ENCODE peak calls at places on chromosome 2, in four cellular contexts. S, Q, Z and W are unnamed samples.
A peak's percentile ranks its signal among the peaks of the same experiment; 100 is the strongest.

GRCh38 chr2:136407113-136407951 is 289.4 kb upstream of the CXCR4 start:
- DNase-seq in S (no peak), Q (peak; percentile 29), Z (peak; percentile 2), W (no peak)

GRCh38 chr2:7927694-7928093 is 754.2 kb upstream of the ID2 start:
- DNase-seq in S (no peak), Q (no peak), Z (no peak), W (no peak)

GRCh38 chr2:9152975-9153402 is 53.6 kb upstream of the ASAP2 start:
- DNase-seq in S (no peak), Q (no peak), Z (no peak), W (no peak)

GRCh38 chr2:98903064-98903355 is 33.0 kb downstream of the CRACDL start:
- DNase-seq in S (no peak), Q (no peak), Z (no peak), W (no peak)

GRCh38 chr2:234044157-234044556 is 6.3 kb upstream of the SPP2 start:
- DNase-seq in S (no peak), Q (no peak), Z (no peak), W (no peak)

GRCh38 chr2:68768461-68768860 is 33.9 kb downstream of the ARHGAP25 start:
- DNase-seq in S (no peak), Q (no peak), Z (no peak), W (no peak)

GRCh38 chr2:119531292-119531691 is 7.0 kb upstream of the SCTR start:
- DNase-seq in S (no peak), Q (no peak), Z (peak; percentile 89), W (no peak)

GRCh38 chr2:202237787-202238233 is 587 bp downstream of the SUMO1 start:
- DNase-seq in S (peak; percentile 24), Q (no peak), Z (peak; percentile 66), W (peak; percentile 23)

GRCh38 chr2:59754336-59754735 is 799.1 kb downstream of the BCL11A start:
- DNase-seq in S (no peak), Q (peak; percentile 50), Z (peak; percentile 73), W (no peak)

GRCh38 chr2:66960161-66960560 is 437.0 kb upstream of the ETAA1 start:
- DNase-seq in S (no peak), Q (no peak), Z (peak; percentile 16), W (no peak)

GRCh38 chr2:162103443-162104009 is 29.5 kb upstream of the DPP4 start:
- DNase-seq in S (no peak), Q (no peak), Z (no peak), W (no peak)

GRCh38 chr2:119598576-119598975 is 54.3 kb downstream of the CFAP221 start:
- DNase-seq in S (no peak), Q (no peak), Z (no peak), W (no peak)

GRCh38 chr2:23122681-23123080 is 262.3 kb upstream of the KLHL29 start:
- DNase-seq in S (no peak), Q (no peak), Z (no peak), W (no peak)

GRCh38 chr2:134149904-134150303 is 104.0 kb upstream of the MGAT5 start:
- DNase-seq in S (no peak), Q (no peak), Z (no peak), W (no peak)

GRCh38 chr2:46999857-47000678 is 84.5 kb upstream of the MCFD2 start:
- DNase-seq in S (no peak), Q (no peak), Z (no peak), W (no peak)

GRCh38 chr2:74146929-74147728 is 583 bp downstream of the BOLA3 start:
- DNase-seq in S (no peak), Q (no peak), Z (peak; percentile 64), W (peak; percentile 32)

GRCh38 chr2:121128741-121129659 is 156.0 kb downstream of the TFCP2L1 start:
- DNase-seq in S (peak; percentile 9), Q (peak; percentile 72), Z (peak; percentile 79), W (no peak)